ENCODE peak calls at places on chromosomes 11 and 22, in five cellular contexts. A, F, X, B and V are unnamed samples.

GRCh38 chr22:37906364-37907008 is 389 bp downstream of the MICALL1 start:
- DNase-seq in A (peak), F (no peak), X (no peak), B (no peak), V (no peak)

GRCh38 chr22:49765951-49766350 is 61.7 kb downstream of the BRD1 start:
- DNase-seq in A (peak), F (no peak), X (no peak), B (no peak), V (no peak)

GRCh38 chr11:107844041-107844440 is 14.5 kb downstream of the SLC35F2 start:
- DNase-seq in A (no peak), F (no peak), X (no peak), B (peak), V (no peak)

GRCh38 chr11:1935156-1936071 is 11.7 kb upstream of the MRPL23 start:
- DNase-seq in A (peak), F (no peak), X (no peak), B (no peak), V (no peak)

GRCh38 chr22:48574776-48575566 is 1252.7 kb downstream of the BRD1 start:
- DNase-seq in A (peak), F (no peak), X (no peak), B (peak), V (no peak)

GRCh38 chr11:12272821-12273617 is 104.4 kb upstream of the PARVA start:
- DNase-seq in A (no peak), F (no peak), X (no peak), B (peak), V (no peak)

GRCh38 chr22:45923812-45924211 is 53.1 kb downstream of the WNT7B start:
- DNase-seq in A (no peak), F (no peak), X (no peak), B (no peak), V (no peak)

GRCh38 chr11:10387209-10388083 is 67.6 kb upstream of the AMPD3 start:
- DNase-seq in A (peak), F (peak), X (peak), B (peak), V (no peak)

GRCh38 chr22:37559901-37560681 is at the start of gene CDC42EP1:
- DNase-seq in A (peak), F (no peak), X (no peak), B (peak), V (no peak)

GRCh38 chr22:50129121-50129734 is 39.4 kb downstream of the MOV10L1 start:
- DNase-seq in A (no peak), F (no peak), X (no peak), B (no peak), V (no peak)

GRCh38 chr11:13596601-13597000 is 71.9 kb upstream of the FAR1 start:
- DNase-seq in A (no peak), F (no peak), X (no peak), B (no peak), V (no peak)

GRCh38 chr11:27282806-27283205 is 80.2 kb downstream of the CCDC34 start:
- DNase-seq in A (peak), F (no peak), X (no peak), B (peak), V (no peak)

GRCh38 chr11:11279956-11280689 is 72.9 kb downstream of the CSNK2A3 start:
- DNase-seq in A (no peak), F (no peak), X (peak), B (peak), V (no peak)

GRCh38 chr22:28864878-28865596 is 18.3 kb upstream of the ZNRF3 start:
- DNase-seq in A (no peak), F (no peak), X (no peak), B (no peak), V (no peak)